ENCODE peak calls at places on chromosome 12, in eight cellular contexts. C, O, I, V, N, E, L and A are unnamed samples.

GRCh38 chr12:42585175-42585845 is 4.2 kb downstream of the PRICKLE1 start:
- DNase-seq in C (no peak), O (no peak), I (no peak), N (no peak), E (no peak), V (no peak), L (no peak), A (no peak)

GRCh38 chr12:124420972-124421674 is 126.2 kb downstream of the RFLNA start:
- DNase-seq in L (no peak), V (no peak), N (no peak), C (no peak), I (no peak), E (no peak), O (no peak), A (no peak)

GRCh38 chr12:53211476-53212381 is 4.7 kb upstream of the ITGB7 start:
- DNase-seq in C (peak), N (no peak), V (no peak), E (no peak), O (peak), L (no peak), I (no peak), A (no peak)

GRCh38 chr12:64080319-64081008 is 141.6 kb downstream of the KICS2 start:
- DNase-seq in E (no peak), O (no peak), I (no peak), C (peak), L (no peak), N (no peak), V (no peak), A (no peak)

GRCh38 chr12:86950043-86950838 is 694.0 kb upstream of the MGAT4C start:
- DNase-seq in N (no peak), V (no peak), O (peak), E (peak), I (no peak), L (no peak), C (no peak), A (no peak)

GRCh38 chr12:71090971-71091370 is 66.8 kb downstream of the TSPAN8 start:
- DNase-seq in C (no peak), O (no peak), I (no peak), E (no peak), V (no peak), L (no peak), N (no peak), A (no peak)

GRCh38 chr12:22202847-22203246 is 131.7 kb downstream of the ST8SIA1 start:
- DNase-seq in E (no peak), C (no peak), I (no peak), N (no peak), L (no peak), O (no peak), V (no peak), A (no peak)

GRCh38 chr12:6613776-6614512 is 6.8 kb upstream of the CHD4 start:
- DNase-seq in L (peak), I (peak), V (peak), O (peak), C (peak), N (peak), E (peak), A (peak)

GRCh38 chr12:26786491-26787124 is 46.4 kb downstream of the ITPR2 start:
- DNase-seq in E (peak), V (no peak), O (no peak), C (no peak), N (no peak), I (no peak), L (no peak), A (no peak)

GRCh38 chr12:1201886-1202285 is 210.9 kb downstream of the ERC1 start:
- DNase-seq in E (no peak), V (no peak), L (no peak), N (no peak), O (no peak), I (no peak), C (no peak), A (no peak)

GRCh38 chr12:124185970-124186686 is 108.8 kb upstream of the RFLNA start:
- DNase-seq in C (no peak), I (no peak), N (no peak), L (no peak), E (no peak), O (peak), V (no peak), A (no peak)

GRCh38 chr12:132502149-132502881 is 12.4 kb downstream of the FBRSL1 start:
- DNase-seq in I (no peak), O (peak), V (peak), L (no peak), C (peak), E (no peak), N (no peak), A (no peak)

GRCh38 chr12:31342314-31342713 is 16.4 kb upstream of the SINHCAF start:
- DNase-seq in V (no peak), I (no peak), N (no peak), O (no peak), E (no peak), L (no peak), C (no peak), A (no peak)

DNA sequence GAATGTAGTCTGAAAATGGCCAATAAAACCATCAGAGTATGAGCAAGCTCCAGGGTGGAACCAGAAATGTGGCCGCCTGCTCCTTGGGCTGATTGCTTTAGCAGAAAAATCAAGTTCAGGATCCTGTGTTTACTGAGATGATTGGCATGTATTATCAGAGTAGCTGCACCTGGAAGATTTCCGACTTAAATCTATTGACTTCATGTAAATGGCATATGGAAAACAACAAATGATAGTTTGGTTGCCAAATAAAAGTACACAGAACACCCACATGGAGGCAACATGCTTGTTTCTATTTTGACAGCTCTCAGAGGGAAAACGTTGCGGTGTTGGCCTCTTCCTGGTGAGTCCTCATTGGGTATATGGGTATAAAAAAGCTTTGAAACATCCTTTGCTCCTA is 31.3 kb downstream of the SOCS2 start:
- DNase-seq in N (no peak), I (no peak), V (no peak), L (no peak), O (no peak), E (no peak), C (no peak), A (no peak)
- H3K4me3 ChIP-seq in N (no peak), I (no peak), V (no peak), L (no peak), O (no peak), E (no peak), C (no peak), A (no peak)

DNA sequence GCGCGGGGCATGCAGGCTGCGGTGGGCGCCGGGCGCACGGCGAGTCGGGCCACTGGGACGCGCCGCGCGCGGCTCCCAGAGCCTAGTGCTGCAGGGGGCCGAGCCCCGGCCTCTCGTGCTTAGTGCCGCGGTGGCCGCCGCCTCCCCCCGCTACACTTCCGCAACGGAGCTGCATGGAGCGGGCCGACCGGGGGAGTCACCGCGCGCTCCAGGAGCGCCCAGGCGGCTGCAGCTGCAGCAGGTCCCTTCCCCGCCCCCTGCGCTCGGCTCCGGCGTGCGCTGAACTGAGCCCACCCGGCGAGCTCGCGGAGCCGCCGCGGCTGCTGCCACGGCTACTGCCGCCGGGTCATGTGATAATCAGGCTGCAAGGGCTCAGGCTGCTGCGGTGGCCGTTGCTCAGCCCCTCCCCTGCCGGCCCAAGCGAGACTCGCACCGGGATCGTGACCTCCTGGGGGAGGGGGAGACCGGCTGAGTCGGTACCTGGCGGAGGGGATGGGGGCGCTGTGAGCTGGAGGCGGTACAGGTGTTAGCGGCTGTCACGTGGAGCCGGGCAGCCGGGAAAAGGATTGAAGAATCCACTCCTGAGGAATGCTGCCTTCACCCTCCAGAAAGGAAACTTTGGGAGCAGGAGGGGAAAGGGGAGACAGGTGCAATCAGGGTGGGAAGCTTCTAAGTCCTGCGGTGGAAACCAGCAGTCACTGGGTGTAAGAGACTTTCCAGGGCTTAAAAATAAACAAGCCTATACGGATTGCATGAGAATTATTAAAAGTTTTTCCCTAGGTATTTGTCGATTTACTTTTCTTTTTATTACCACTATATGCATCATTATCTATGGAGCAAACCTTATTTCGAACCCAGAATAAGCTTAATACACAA is at the start of gene PPM1H:
- DNase-seq in I (peak), V (peak), E (peak), C (peak), N (peak), O (peak), L (peak), A (peak)
- TF ChIP-seq CTCF in I (peak), V (peak), E (no peak), C (peak), N (peak), O (peak), L (peak), A (peak)

GRCh38 chr12:91225316-91225715 is 42.7 kb upstream of the DCN start:
- DNase-seq in O (no peak), L (no peak), C (no peak), I (no peak), V (no peak), E (no peak), N (peak), A (no peak)

GRCh38 chr12:91219919-91220318 is 37.3 kb upstream of the DCN start:
- DNase-seq in C (no peak), L (no peak), N (no peak), V (no peak), I (no peak), O (no peak), E (no peak), A (no peak)

GRCh38 chr12:91224411-91224810 is 41.8 kb upstream of the DCN start:
- DNase-seq in C (no peak), O (no peak), E (no peak), I (no peak), V (no peak), N (no peak), L (no peak), A (no peak)

GRCh38 chr12:91219511-91219910 is 36.9 kb upstream of the DCN start:
- DNase-seq in O (no peak), N (no peak), E (peak), V (no peak), I (peak), C (no peak), L (no peak), A (no peak)

GRCh38 chr12:91222746-91223145 is 40.1 kb upstream of the DCN start:
- DNase-seq in O (no peak), C (no peak), L (no peak), V (no peak), E (peak), N (peak), I (peak), A (no peak)
- H3K4me3 ChIP-seq in O (no peak), C (no peak), L (no peak), V (no peak), E (no peak), N (no peak), I (no peak), A (no peak)

GRCh38 chr12:75838309-75838708 is 193.3 kb downstream of the PHLDA1 start:
- DNase-seq in C (no peak), N (no peak), L (no peak), O (no peak), I (no peak), V (no peak), E (no peak), A (no peak)
- TF ChIP-seq CTCF in C (no peak), N (no peak), L (no peak), O (no peak), I (no peak), V (no peak), E (no peak), A (no peak)

GRCh38 chr12:131434208-131435125 is 276.4 kb upstream of the SFSWAP start:
- DNase-seq in I (no peak), C (no peak), O (no peak), L (no peak), V (no peak), E (no peak), N (no peak), A (no peak)
- H3K4me3 ChIP-seq in I (no peak), C (no peak), O (no peak), L (no peak), V (no peak), E (no peak), N (no peak), A (no peak)